ENCODE peak calls at places on chromosomes 1 and 21, in five cellular contexts. R, X, W, U and B are unnamed samples.

GRCh38 chr1:59025201-59025600 is 241.4 kb upstream of the JUN start:
- DNase-seq in R (no peak), U (peak), X (no peak), W (no peak), B (no peak)

GRCh38 chr1:45543599-45544417 is 6.8 kb upstream of the AKR1A1 start:
- DNase-seq in X (peak), R (peak), W (peak), U (peak), B (no peak)

GRCh38 chr1:246295340-246295739 is 211.7 kb downstream of the SMYD3 start:
- DNase-seq in X (no peak), U (no peak), R (no peak), W (no peak), B (no peak)

GRCh38 chr1:63731117-63732043 is 42.4 kb upstream of the ROR1 start:
- DNase-seq in X (peak), U (peak), R (no peak), W (no peak), B (no peak)

GRCh38 chr1:74584185-74584584 is 71.8 kb upstream of the LRRC53 start:
- DNase-seq in W (no peak), U (peak), R (no peak), X (no peak), B (no peak)

GRCh38 chr1:64000021-64000420 is 203.4 kb upstream of the UBE2U start:
- DNase-seq in U (peak), W (no peak), R (no peak), X (no peak), B (no peak)

GRCh38 chr1:85611856-85612255 is 31.3 kb downstream of the CCN1 start:
- DNase-seq in R (peak), W (no peak), X (peak), U (peak), B (no peak)

GRCh38 chr1:167161242-167161641 is 59.4 kb upstream of the POU2F1 start:
- DNase-seq in W (no peak), R (no peak), X (no peak), U (no peak), B (no peak)

GRCh38 chr1:233883671-233884070 is 20.8 kb upstream of the SLC35F3 start:
- DNase-seq in W (no peak), X (no peak), R (no peak), U (no peak), B (no peak)

GRCh38 chr1:12424150-12424549 is 193.9 kb downstream of the DHRS3 start:
- DNase-seq in U (peak), X (no peak), W (no peak), R (no peak), B (no peak)

GRCh38 chr1:110155878-110156522 is 5.7 kb downstream of the SLC6A17 start:
- DNase-seq in R (peak), X (peak), U (peak), W (peak), B (no peak)

GRCh38 chr1:87852410-87853202 is 523.9 kb downstream of the LMO4 start:
- DNase-seq in W (no peak), X (no peak), U (no peak), R (peak), B (no peak)

GRCh38 chr1:239930646-239931262 is 160.9 kb upstream of the FMN2 start:
- DNase-seq in X (no peak), R (no peak), W (no peak), U (no peak), B (no peak)

GRCh38 chr1:16101618-16102017 is 28.2 kb upstream of the FAM131C start:
- DNase-seq in U (peak), R (no peak), X (no peak), W (no peak), B (no peak)

GRCh38 chr1:85465099-85465790 is at the start of gene DDAH1:
- DNase-seq in W (no peak), R (peak), X (no peak), U (peak), B (no peak)

GRCh38 chr1:60697204-60697994 is 385.0 kb upstream of the NFIA start:
- DNase-seq in R (no peak), W (no peak), U (no peak), X (no peak), B (no peak)

GRCh38 chr1:80882552-80882951 is 918.2 kb upstream of the ADGRL2 start:
- DNase-seq in W (no peak), R (no peak), U (peak), X (no peak), B (no peak)

GRCh38 chr1:160158534-160158933 is 7.1 kb downstream of the ATP1A4 start:
- DNase-seq in W (no peak), U (no peak), X (no peak), R (no peak), B (no peak)

GRCh38 chr21:44354775-44355771 is 1.7 kb downstream of the TRPM2 start:
- DNase-seq in U (no peak), W (no peak), R (no peak), X (no peak), B (no peak)

GRCh38 chr1:200415227-200415626 is 5.4 kb upstream of the ZNF281 start:
- DNase-seq in U (no peak), X (no peak), R (no peak), W (no peak), B (no peak)

GRCh38 chr1:165893507-165893906 is 66.1 kb downstream of the UCK2 start:
- DNase-seq in X (no peak), R (no peak), W (no peak), U (no peak), B (no peak)

GRCh38 chr21:31243611-31244010 is 100.5 kb downstream of the TIAM1 start:
- DNase-seq in W (no peak), X (no peak), U (no peak), R (no peak), B (no peak)

GRCh38 chr1:79749607-79750006 is 743.1 kb upstream of the ADGRL4 start:
- DNase-seq in U (peak), X (no peak), R (no peak), W (no peak), B (no peak)

GRCh38 chr1:11341881-11342552 is 69.0 kb downstream of the UBIAD1 start:
- DNase-seq in R (no peak), W (no peak), U (no peak), X (no peak), B (no peak)

GRCh38 chr1:154961497-154962237 is at the start of gene PYGO2:
- DNase-seq in W (peak), U (peak), X (peak), R (peak), B (peak)